ENCODE peak calls at places on chromosomes 1 and 21, in five cellular contexts. T is osteocyte, D is GM06990, X is Caco-2, E is breast epithelium. F is an unnamed sample.

GRCh38 chr21:28699591-28700259 is 293.0 kb downstream of the LTN1 start:
- DNase-seq in D (no peak), E (no peak), T (no peak), X (no peak), F (no peak)

GRCh38 chr21:17406202-17406601 is 106.6 kb upstream of the CXADR start:
- DNase-seq in T (no peak), X (no peak), E (no peak), D (no peak), F (no peak)

GRCh38 chr1:108646661-108647269 is 14.1 kb downstream of the HENMT1 start:
- DNase-seq in E (peak), X (peak), D (peak), T (no peak), F (no peak)

GRCh38 chr1:10687782-10688408 is 108.6 kb downstream of the CASZ1 start:
- DNase-seq in X (no peak), E (no peak), T (no peak), D (no peak), F (no peak)

GRCh38 chr1:1521331-1521730 is 9.4 kb downstream of the ATAD3A start:
- DNase-seq in E (no peak), T (no peak), X (no peak), D (no peak), F (no peak)

GRCh38 chr1:182756423-182756822 is 33.1 kb upstream of the NPL start:
- DNase-seq in X (no peak), D (no peak), T (no peak), E (no peak), F (no peak)

GRCh38 chr21:45288441-45288841 is 746 bp upstream of the POFUT2 start:
- DNase-seq in X (no peak), T (peak), D (no peak), E (peak), F (no peak)

GRCh38 chr1:77218477-77219165 is 609 bp downstream of the PIGK start:
- DNase-seq in E (no peak), D (no peak), T (no peak), X (no peak), F (no peak)

GRCh38 chr1:32249831-32250525 is 1.1 kb upstream of the LCK start:
- DNase-seq in D (peak), T (no peak), X (no peak), E (peak), F (no peak)

GRCh38 chr1:152912900-152913299 is 4.6 kb downstream of the IVL start:
- DNase-seq in E (no peak), D (no peak), T (no peak), X (no peak), F (no peak)

GRCh38 chr1:56169856-56170255 is 409.5 kb downstream of the PLPP3 start:
- DNase-seq in E (no peak), D (no peak), T (no peak), X (no peak), F (no peak)

GRCh38 chr1:203046984-203047630 is 20.8 kb downstream of the PPFIA4 start:
- DNase-seq in T (no peak), E (no peak), D (no peak), X (no peak), F (no peak)

GRCh38 chr1:39819091-39819812 is 30.6 kb upstream of the BMP8B start:
- DNase-seq in D (no peak), X (no peak), E (no peak), T (no peak), F (no peak)

GRCh38 chr1:42267904-42268303 is 67.1 kb downstream of the FOXJ3 start:
- DNase-seq in T (no peak), E (no peak), X (no peak), D (no peak), F (no peak)

GRCh38 chr1:25068829-25069228 is 138.8 kb upstream of the RUNX3 start:
- DNase-seq in X (no peak), D (no peak), T (no peak), E (no peak), F (no peak)

GRCh38 chr21:36753556-36753955 is 54.6 kb downstream of the SIM2 start:
- DNase-seq in D (no peak), T (no peak), E (no peak), X (no peak), F (no peak)

GRCh38 chr1:70674981-70675685 is 264.1 kb downstream of the CTH start:
- DNase-seq in D (no peak), E (no peak), X (no peak), T (no peak), F (no peak)

GRCh38 chr1:167223144-167224103 is 2.7 kb downstream of the POU2F1 start:
- DNase-seq in X (no peak), E (no peak), D (no peak), T (no peak), F (no peak)

GRCh38 chr1:167105150-167105840 is 11.4 kb downstream of the STYXL2 start:
- DNase-seq in E (no peak), D (no peak), X (peak), T (no peak), F (no peak)

GRCh38 chr1:98107256-98107655 is 186.4 kb upstream of the DPYD start:
- DNase-seq in X (no peak), T (no peak), E (no peak), D (no peak), F (no peak)

GRCh38 chr1:50968884-50969610 is 998 bp upstream of the CDKN2C start:
- DNase-seq in D (peak), E (no peak), T (no peak), X (peak), F (no peak)

GRCh38 chr1:212981025-212981495 is 30.7 kb downstream of the VASH2 start:
- DNase-seq in T (no peak), X (peak), E (peak), D (no peak), F (no peak)

GRCh38 chr1:227776277-227776676 is 39.2 kb upstream of the PRSS38 start:
- DNase-seq in D (no peak), T (no peak), X (no peak), E (no peak), F (no peak)

GRCh38 chr1:115507256-115507589 is 134.5 kb upstream of the VANGL1 start:
- DNase-seq in E (no peak), X (peak), D (no peak), T (no peak), F (no peak)

GRCh38 chr1:110033421-110033820 is 1.0 kb upstream of the STRIP1 start:
- DNase-seq in D (no peak), T (no peak), X (no peak), E (no peak), F (no peak)

GRCh38 chr1:96872757-96873156 is 151.2 kb downstream of the PTBP2 start:
- DNase-seq in D (no peak), X (no peak), T (no peak), E (no peak), F (no peak)

GRCh38 chr1:10529096-10529495 is 54.3 kb downstream of the PEX14 start:
- DNase-seq in E (no peak), X (no peak), T (no peak), D (no peak), F (no peak)

GRCh38 chr1:201212461-201213055 is 21.9 kb downstream of the IGFN1 start:
- DNase-seq in D (no peak), E (no peak), T (no peak), X (no peak), F (no peak)

GRCh38 chr21:44742418-44743153 is 31.2 kb upstream of the TSPEAR start:
- DNase-seq in T (no peak), E (no peak), X (peak), D (no peak), F (no peak)

GRCh38 chr1:221887091-221887746 is 145.3 kb upstream of the DUSP10 start:
- DNase-seq in X (peak), E (peak), D (no peak), T (peak), F (peak)

GRCh38 chr1:226954337-226954736 is 14.2 kb downstream of the COQ8A start:
- DNase-seq in D (no peak), E (no peak), T (no peak), X (no peak), F (no peak)

GRCh38 chr1:112264553-112264952 is 131.5 kb upstream of the CTTNBP2NL start:
- DNase-seq in D (no peak), E (no peak), T (no peak), X (no peak), F (no peak)

GRCh38 chr1:1132042-1132927 is 16.4 kb upstream of the C1orf159 start:
- DNase-seq in D (no peak), E (peak), T (no peak), X (peak), F (no peak)

GRCh38 chr1:2247760-2248126 is 19.6 kb downstream of the SKI start:
- DNase-seq in T (no peak), X (no peak), D (no peak), E (no peak), F (no peak)

DNA sequence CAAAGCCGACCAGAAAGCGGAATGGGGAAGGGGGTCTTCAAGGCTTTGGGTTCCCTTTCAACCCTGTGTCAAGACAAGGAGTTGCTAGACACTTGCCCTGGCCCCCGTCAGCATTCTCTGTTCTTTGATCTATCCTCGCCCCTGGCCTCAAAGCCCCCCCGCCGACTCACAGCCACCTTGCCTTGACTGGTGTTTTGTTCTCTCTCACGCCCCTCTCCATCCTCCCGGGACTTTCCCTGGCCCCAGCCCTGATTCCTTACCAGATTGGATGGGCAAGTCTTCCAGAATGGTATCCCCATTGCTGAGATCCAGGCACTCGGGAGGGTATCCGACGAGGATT is 610 bp downstream of the YOD1 start:
- DNase-seq in X (no peak), T (no peak), E (peak), D (no peak), F (no peak)
- TF ChIP-seq CTCF in X (no peak), T (no peak), E (no peak), D (no peak), F (no peak)

GRCh38 chr21:31659286-31660133 is at the start of gene SOD1:
- DNase-seq in X (peak), D (peak), T (peak), E (peak), F (peak)
- TF ChIP-seq CTCF in X (no peak), D (no peak), T (peak), E (no peak), F (no peak)

DNA sequence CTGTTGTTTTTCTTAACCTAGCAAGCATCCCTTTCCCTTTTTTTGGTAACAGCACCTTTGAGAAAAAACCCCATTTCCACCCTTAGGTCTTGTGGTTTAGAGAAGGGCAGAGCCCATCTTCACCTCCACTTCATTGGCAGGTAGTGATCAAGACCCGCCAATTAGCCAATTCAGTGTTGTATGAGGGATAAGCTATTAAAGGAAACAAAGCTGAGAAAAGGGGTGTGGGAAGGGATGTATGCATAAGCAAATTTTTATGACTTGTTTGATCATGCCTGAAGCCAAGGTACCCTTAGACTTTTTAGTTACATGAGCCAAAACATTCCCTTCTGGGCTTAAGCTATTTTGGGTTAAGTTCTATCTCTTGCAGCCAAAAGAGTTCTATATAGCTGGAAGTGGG is 3.6 kb upstream of the ZNF697 start:
- DNase-seq in E (no peak), X (no peak), D (no peak), T (no peak), F (no peak)
- TF ChIP-seq CTCF in E (no peak), X (no peak), D (no peak), T (no peak), F (no peak)

GRCh38 chr1:53190210-53190611 is 6.4 kb upstream of the CPT2 start:
- DNase-seq in D (no peak), X (no peak), T (no peak), E (no peak), F (no peak)
- TF ChIP-seq CTCF in D (no peak), X (no peak), T (peak), E (no peak), F (no peak)

F was measured in omental fat pad.